ENCODE peak calls at places on chromosomes 4 and X, in five cellular contexts. One of them, this sample, is unnamed.

GRCh38 chr4:76799718-76800117 is 98.2 kb downstream of the SOWAHB start:
- DNase-seq in EL: no peak
- DNase-seq in stimulated activated CD4-positive, alpha-beta T cell treated with anti-CD3 and anti-CD28 coated beads, Interleukin-15, amount 100 ng/mL, for 24 hours: no peak
- DNase-seq in RCC 7860: no peak
- DNase-seq in effector CD4-positive, alpha-beta T cell: no peak
- DNase-seq in this sample: no peak

GRCh38 chrX:38220024-38220935 is at the start of gene SRPX:
- DNase-seq in EL: peak
- DNase-seq in stimulated activated CD4-positive, alpha-beta T cell treated with anti-CD3 and anti-CD28 coated beads, Interleukin-15, amount 100 ng/mL, for 24 hours: peak
- DNase-seq in RCC 7860: peak
- DNase-seq in effector CD4-positive, alpha-beta T cell: no peak
- DNase-seq in this sample: no peak

GRCh38 chrX:17587352-17587751 is 149.9 kb upstream of the SCML1 start:
- DNase-seq in EL: no peak
- DNase-seq in stimulated activated CD4-positive, alpha-beta T cell treated with anti-CD3 and anti-CD28 coated beads, Interleukin-15, amount 100 ng/mL, for 24 hours: no peak
- DNase-seq in RCC 7860: no peak
- DNase-seq in effector CD4-positive, alpha-beta T cell: no peak
- DNase-seq in this sample: peak

GRCh38 chr4:100984901-100985300 is 362.4 kb downstream of the PPP3CA start:
- DNase-seq in EL: peak
- DNase-seq in stimulated activated CD4-positive, alpha-beta T cell treated with anti-CD3 and anti-CD28 coated beads, Interleukin-15, amount 100 ng/mL, for 24 hours: no peak
- DNase-seq in RCC 7860: no peak
- DNase-seq in effector CD4-positive, alpha-beta T cell: no peak
- DNase-seq in this sample: no peak

GRCh38 chr4:172393220-172393619 is 580.0 kb downstream of the GALNTL6 start:
- DNase-seq in EL: no peak
- DNase-seq in stimulated activated CD4-positive, alpha-beta T cell treated with anti-CD3 and anti-CD28 coated beads, Interleukin-15, amount 100 ng/mL, for 24 hours: no peak
- DNase-seq in RCC 7860: no peak
- DNase-seq in effector CD4-positive, alpha-beta T cell: no peak
- DNase-seq in this sample: no peak

GRCh38 chrX:10833299-10834169 is 213.1 kb upstream of the MID1 start:
- DNase-seq in EL: no peak
- DNase-seq in stimulated activated CD4-positive, alpha-beta T cell treated with anti-CD3 and anti-CD28 coated beads, Interleukin-15, amount 100 ng/mL, for 24 hours: no peak
- DNase-seq in RCC 7860: no peak
- DNase-seq in effector CD4-positive, alpha-beta T cell: no peak
- DNase-seq in this sample: no peak

GRCh38 chrX:12824944-12825343 is 33.7 kb downstream of the PRPS2 start:
- DNase-seq in EL: no peak
- DNase-seq in stimulated activated CD4-positive, alpha-beta T cell treated with anti-CD3 and anti-CD28 coated beads, Interleukin-15, amount 100 ng/mL, for 24 hours: no peak
- DNase-seq in RCC 7860: no peak
- DNase-seq in effector CD4-positive, alpha-beta T cell: no peak
- DNase-seq in this sample: no peak

GRCh38 chr4:83604315-83604714 is 68.4 kb downstream of the GPAT3 start:
- DNase-seq in EL: no peak
- DNase-seq in stimulated activated CD4-positive, alpha-beta T cell treated with anti-CD3 and anti-CD28 coated beads, Interleukin-15, amount 100 ng/mL, for 24 hours: no peak
- DNase-seq in RCC 7860: no peak
- DNase-seq in effector CD4-positive, alpha-beta T cell: no peak
- DNase-seq in this sample: no peak

GRCh38 chr4:25123236-25123635 is 37.0 kb downstream of the SEPSECS start:
- DNase-seq in EL: no peak
- DNase-seq in stimulated activated CD4-positive, alpha-beta T cell treated with anti-CD3 and anti-CD28 coated beads, Interleukin-15, amount 100 ng/mL, for 24 hours: no peak
- DNase-seq in RCC 7860: no peak
- DNase-seq in effector CD4-positive, alpha-beta T cell: no peak
- DNase-seq in this sample: no peak

GRCh38 chr4:46274717-46275116 is 115.2 kb downstream of the GABRA2 start:
- DNase-seq in EL: no peak
- DNase-seq in stimulated activated CD4-positive, alpha-beta T cell treated with anti-CD3 and anti-CD28 coated beads, Interleukin-15, amount 100 ng/mL, for 24 hours: no peak
- DNase-seq in RCC 7860: no peak
- DNase-seq in effector CD4-positive, alpha-beta T cell: no peak
- DNase-seq in this sample: no peak

GRCh38 chrX:46803140-46803539 is 33.7 kb upstream of the RP2 start:
- DNase-seq in EL: no peak
- DNase-seq in stimulated activated CD4-positive, alpha-beta T cell treated with anti-CD3 and anti-CD28 coated beads, Interleukin-15, amount 100 ng/mL, for 24 hours: no peak
- DNase-seq in RCC 7860: no peak
- DNase-seq in effector CD4-positive, alpha-beta T cell: no peak
- DNase-seq in this sample: no peak

GRCh38 chrX:70398899-70399298 is 24.2 kb upstream of the GDPD2 start:
- DNase-seq in EL: no peak
- DNase-seq in stimulated activated CD4-positive, alpha-beta T cell treated with anti-CD3 and anti-CD28 coated beads, Interleukin-15, amount 100 ng/mL, for 24 hours: no peak
- DNase-seq in RCC 7860: no peak
- DNase-seq in effector CD4-positive, alpha-beta T cell: no peak
- DNase-seq in this sample: no peak

GRCh38 chrX:48695524-48695875 is 1.0 kb upstream of the SUV39H1 start:
- DNase-seq in EL: peak
- DNase-seq in stimulated activated CD4-positive, alpha-beta T cell treated with anti-CD3 and anti-CD28 coated beads, Interleukin-15, amount 100 ng/mL, for 24 hours: no peak
- DNase-seq in RCC 7860: peak
- DNase-seq in effector CD4-positive, alpha-beta T cell: no peak
- DNase-seq in this sample: no peak

GRCh38 chr4:7863911-7864681 is 75.6 kb downstream of the AFAP1 start:
- DNase-seq in EL: peak
- DNase-seq in stimulated activated CD4-positive, alpha-beta T cell treated with anti-CD3 and anti-CD28 coated beads, Interleukin-15, amount 100 ng/mL, for 24 hours: peak
- DNase-seq in RCC 7860: no peak
- DNase-seq in effector CD4-positive, alpha-beta T cell: peak
- DNase-seq in this sample: no peak

GRCh38 chr4:1808851-1809753 is 16.0 kb downstream of the FGFR3 start:
- DNase-seq in EL: no peak
- DNase-seq in stimulated activated CD4-positive, alpha-beta T cell treated with anti-CD3 and anti-CD28 coated beads, Interleukin-15, amount 100 ng/mL, for 24 hours: no peak
- DNase-seq in RCC 7860: no peak
- DNase-seq in effector CD4-positive, alpha-beta T cell: no peak
- DNase-seq in this sample: no peak

GRCh38 chr4:3471098-3471760 is 8.1 kb downstream of the DOK7 start:
- DNase-seq in EL: no peak
- DNase-seq in stimulated activated CD4-positive, alpha-beta T cell treated with anti-CD3 and anti-CD28 coated beads, Interleukin-15, amount 100 ng/mL, for 24 hours: no peak
- DNase-seq in RCC 7860: no peak
- DNase-seq in effector CD4-positive, alpha-beta T cell: no peak
- DNase-seq in this sample: no peak

GRCh38 chrX:119398974-119399771 is at the start of gene SLC25A43:
- DNase-seq in EL: peak
- DNase-seq in stimulated activated CD4-positive, alpha-beta T cell treated with anti-CD3 and anti-CD28 coated beads, Interleukin-15, amount 100 ng/mL, for 24 hours: peak
- DNase-seq in RCC 7860: no peak
- DNase-seq in effector CD4-positive, alpha-beta T cell: no peak
- DNase-seq in this sample: no peak

GRCh38 chr4:62399242-62399641 is 1199.1 kb downstream of the ADGRL3 start:
- DNase-seq in EL: no peak
- DNase-seq in stimulated activated CD4-positive, alpha-beta T cell treated with anti-CD3 and anti-CD28 coated beads, Interleukin-15, amount 100 ng/mL, for 24 hours: no peak
- DNase-seq in RCC 7860: peak
- DNase-seq in effector CD4-positive, alpha-beta T cell: no peak
- DNase-seq in this sample: no peak

GRCh38 chr4:21790437-21791029 is 158.0 kb downstream of the KCNIP4 start:
- DNase-seq in EL: peak
- DNase-seq in stimulated activated CD4-positive, alpha-beta T cell treated with anti-CD3 and anti-CD28 coated beads, Interleukin-15, amount 100 ng/mL, for 24 hours: no peak
- DNase-seq in RCC 7860: no peak
- DNase-seq in effector CD4-positive, alpha-beta T cell: no peak
- DNase-seq in this sample: no peak

GRCh38 chrX:71178908-71179307 is 34.3 kb downstream of the NLGN3 start:
- DNase-seq in EL: peak
- DNase-seq in stimulated activated CD4-positive, alpha-beta T cell treated with anti-CD3 and anti-CD28 coated beads, Interleukin-15, amount 100 ng/mL, for 24 hours: peak
- DNase-seq in RCC 7860: peak
- DNase-seq in effector CD4-positive, alpha-beta T cell: peak
- DNase-seq in this sample: no peak

GRCh38 chr4:6452897-6453687 is 19.3 kb downstream of the PPP2R2C start:
- DNase-seq in EL: no peak
- DNase-seq in stimulated activated CD4-positive, alpha-beta T cell treated with anti-CD3 and anti-CD28 coated beads, Interleukin-15, amount 100 ng/mL, for 24 hours: no peak
- DNase-seq in RCC 7860: no peak
- DNase-seq in effector CD4-positive, alpha-beta T cell: no peak
- DNase-seq in this sample: no peak

GRCh38 chr4:177222776-177223175 is 86.9 kb upstream of the NEIL3 start:
- DNase-seq in EL: no peak
- DNase-seq in stimulated activated CD4-positive, alpha-beta T cell treated with anti-CD3 and anti-CD28 coated beads, Interleukin-15, amount 100 ng/mL, for 24 hours: no peak
- DNase-seq in RCC 7860: peak
- DNase-seq in effector CD4-positive, alpha-beta T cell: no peak
- DNase-seq in this sample: peak

GRCh38 chr4:155656025-155656424 is 10.6 kb upstream of the GUCY1A1 start:
- DNase-seq in EL: no peak
- DNase-seq in stimulated activated CD4-positive, alpha-beta T cell treated with anti-CD3 and anti-CD28 coated beads, Interleukin-15, amount 100 ng/mL, for 24 hours: no peak
- DNase-seq in RCC 7860: no peak
- DNase-seq in effector CD4-positive, alpha-beta T cell: no peak
- DNase-seq in this sample: no peak

GRCh38 chr4:136831553-136831952 is 700.7 kb downstream of the PCDH18 start:
- DNase-seq in EL: no peak
- DNase-seq in stimulated activated CD4-positive, alpha-beta T cell treated with anti-CD3 and anti-CD28 coated beads, Interleukin-15, amount 100 ng/mL, for 24 hours: no peak
- DNase-seq in RCC 7860: no peak
- DNase-seq in effector CD4-positive, alpha-beta T cell: no peak
- DNase-seq in this sample: no peak

GRCh38 chr4:38128478-38129451 is 168.6 kb downstream of the PTTG2 start:
- DNase-seq in EL: peak
- DNase-seq in stimulated activated CD4-positive, alpha-beta T cell treated with anti-CD3 and anti-CD28 coated beads, Interleukin-15, amount 100 ng/mL, for 24 hours: peak
- DNase-seq in RCC 7860: no peak
- DNase-seq in effector CD4-positive, alpha-beta T cell: peak
- DNase-seq in this sample: no peak

GRCh38 chr4:31370866-31371465 is 650.8 kb downstream of the PCDH7 start:
- DNase-seq in EL: peak
- DNase-seq in stimulated activated CD4-positive, alpha-beta T cell treated with anti-CD3 and anti-CD28 coated beads, Interleukin-15, amount 100 ng/mL, for 24 hours: no peak
- DNase-seq in RCC 7860: peak
- DNase-seq in effector CD4-positive, alpha-beta T cell: no peak
- DNase-seq in this sample: no peak

GRCh38 chr4:53653484-53654053 is 62.3 kb upstream of the LNX1 start:
- DNase-seq in EL: peak
- DNase-seq in stimulated activated CD4-positive, alpha-beta T cell treated with anti-CD3 and anti-CD28 coated beads, Interleukin-15, amount 100 ng/mL, for 24 hours: no peak
- DNase-seq in RCC 7860: no peak
- DNase-seq in effector CD4-positive, alpha-beta T cell: no peak
- DNase-seq in this sample: peak

GRCh38 chr4:2866891-2867290 is 23.2 kb downstream of the ADD1 start:
- DNase-seq in EL: no peak
- DNase-seq in stimulated activated CD4-positive, alpha-beta T cell treated with anti-CD3 and anti-CD28 coated beads, Interleukin-15, amount 100 ng/mL, for 24 hours: no peak
- DNase-seq in RCC 7860: no peak
- DNase-seq in effector CD4-positive, alpha-beta T cell: no peak
- DNase-seq in this sample: no peak

GRCh38 chr4:168573870-168574269 is 77.0 kb downstream of the PALLD start:
- DNase-seq in EL: no peak
- DNase-seq in stimulated activated CD4-positive, alpha-beta T cell treated with anti-CD3 and anti-CD28 coated beads, Interleukin-15, amount 100 ng/mL, for 24 hours: no peak
- DNase-seq in RCC 7860: no peak
- DNase-seq in effector CD4-positive, alpha-beta T cell: no peak
- DNase-seq in this sample: no peak